ENCODE peak calls at places on chromosomes 6 and 20, in eight cellular contexts. One of them, this sample, is unnamed.

GRCh38 chr6:131250121-131250520 is 114.9 kb downstream of the AKAP7 start:
- DNase-seq in lower lobe of right lung: peak
- DNase-seq in fibroblast of mammary gland: peak
- DNase-seq in AG04449: no peak
- DNase-seq in HAP-1: peak
- DNase-seq in cardiac fibroblast: peak
- DNase-seq in CD8-positive, alpha-beta memory T cell: no peak
- DNase-seq in skeletal muscle cell: peak
- DNase-seq in this sample: peak

GRCh38 chr6:99362644-99363268 is 13.3 kb upstream of the FAXC start:
- DNase-seq in lower lobe of right lung: no peak
- DNase-seq in fibroblast of mammary gland: no peak
- DNase-seq in AG04449: no peak
- DNase-seq in HAP-1: no peak
- DNase-seq in cardiac fibroblast: no peak
- DNase-seq in CD8-positive, alpha-beta memory T cell: no peak
- DNase-seq in skeletal muscle cell: no peak
- DNase-seq in this sample: no peak

GRCh38 chr6:44670146-44670545 is 282.6 kb downstream of the CDC5L start:
- DNase-seq in lower lobe of right lung: no peak
- DNase-seq in fibroblast of mammary gland: no peak
- DNase-seq in AG04449: no peak
- DNase-seq in HAP-1: no peak
- DNase-seq in cardiac fibroblast: no peak
- DNase-seq in CD8-positive, alpha-beta memory T cell: no peak
- DNase-seq in skeletal muscle cell: no peak
- DNase-seq in this sample: no peak

GRCh38 chr20:47950557-47951283 is 165.4 kb upstream of the SULF2 start:
- DNase-seq in lower lobe of right lung: no peak
- DNase-seq in fibroblast of mammary gland: peak
- DNase-seq in AG04449: no peak
- DNase-seq in HAP-1: peak
- DNase-seq in cardiac fibroblast: no peak
- DNase-seq in CD8-positive, alpha-beta memory T cell: no peak
- DNase-seq in skeletal muscle cell: no peak
- DNase-seq in this sample: no peak

GRCh38 chr6:14040042-14040441 is 77.5 kb upstream of the CD83 start:
- DNase-seq in lower lobe of right lung: no peak
- DNase-seq in fibroblast of mammary gland: no peak
- DNase-seq in AG04449: no peak
- DNase-seq in HAP-1: no peak
- DNase-seq in cardiac fibroblast: no peak
- DNase-seq in CD8-positive, alpha-beta memory T cell: no peak
- DNase-seq in skeletal muscle cell: no peak
- DNase-seq in this sample: no peak

GRCh38 chr20:48750941-48751620 is 76.7 kb downstream of the PREX1 start:
- DNase-seq in lower lobe of right lung: peak
- DNase-seq in fibroblast of mammary gland: no peak
- DNase-seq in AG04449: no peak
- DNase-seq in HAP-1: peak
- DNase-seq in cardiac fibroblast: peak
- DNase-seq in CD8-positive, alpha-beta memory T cell: peak
- DNase-seq in skeletal muscle cell: no peak
- DNase-seq in this sample: no peak

GRCh38 chr20:24768226-24768625 is 180.8 kb upstream of the CST7 start:
- DNase-seq in lower lobe of right lung: no peak
- DNase-seq in fibroblast of mammary gland: no peak
- DNase-seq in AG04449: no peak
- DNase-seq in HAP-1: no peak
- DNase-seq in cardiac fibroblast: no peak
- DNase-seq in CD8-positive, alpha-beta memory T cell: no peak
- DNase-seq in skeletal muscle cell: no peak
- DNase-seq in this sample: no peak

GRCh38 chr6:136427378-136427717 is 122.9 kb downstream of the MAP7 start:
- DNase-seq in lower lobe of right lung: no peak
- DNase-seq in fibroblast of mammary gland: no peak
- DNase-seq in AG04449: no peak
- DNase-seq in HAP-1: no peak
- DNase-seq in cardiac fibroblast: no peak
- DNase-seq in CD8-positive, alpha-beta memory T cell: no peak
- DNase-seq in skeletal muscle cell: no peak
- DNase-seq in this sample: no peak

GRCh38 chr20:51767867-51768758 is at the start of gene ATP9A:
- DNase-seq in lower lobe of right lung: no peak
- DNase-seq in fibroblast of mammary gland: no peak
- DNase-seq in AG04449: no peak
- DNase-seq in HAP-1: peak
- DNase-seq in cardiac fibroblast: peak
- DNase-seq in CD8-positive, alpha-beta memory T cell: no peak
- DNase-seq in skeletal muscle cell: no peak
- DNase-seq in this sample: no peak

GRCh38 chr20:51767018-51767866 is 948 bp downstream of the ATP9A start:
- DNase-seq in lower lobe of right lung: peak
- DNase-seq in fibroblast of mammary gland: peak
- DNase-seq in AG04449: no peak
- DNase-seq in HAP-1: peak
- DNase-seq in cardiac fibroblast: no peak
- DNase-seq in CD8-positive, alpha-beta memory T cell: peak
- DNase-seq in skeletal muscle cell: no peak
- DNase-seq in this sample: no peak

GRCh38 chr20:51760905-51761544 is 7.2 kb downstream of the ATP9A start:
- DNase-seq in lower lobe of right lung: no peak
- DNase-seq in fibroblast of mammary gland: peak
- DNase-seq in AG04449: no peak
- DNase-seq in HAP-1: peak
- DNase-seq in cardiac fibroblast: peak
- DNase-seq in CD8-positive, alpha-beta memory T cell: no peak
- DNase-seq in skeletal muscle cell: no peak
- DNase-seq in this sample: peak

GRCh38 chr20:51759769-51760510 is 8.2 kb downstream of the ATP9A start:
- DNase-seq in lower lobe of right lung: no peak
- DNase-seq in fibroblast of mammary gland: no peak
- DNase-seq in AG04449: no peak
- DNase-seq in HAP-1: no peak
- DNase-seq in cardiac fibroblast: no peak
- DNase-seq in CD8-positive, alpha-beta memory T cell: no peak
- DNase-seq in skeletal muscle cell: no peak
- DNase-seq in this sample: no peak

GRCh38 chr20:51763965-51764602 is 4.1 kb downstream of the ATP9A start:
- DNase-seq in lower lobe of right lung: no peak
- DNase-seq in fibroblast of mammary gland: peak
- DNase-seq in AG04449: no peak
- DNase-seq in HAP-1: no peak
- DNase-seq in cardiac fibroblast: peak
- DNase-seq in CD8-positive, alpha-beta memory T cell: no peak
- DNase-seq in skeletal muscle cell: no peak
- DNase-seq in this sample: no peak
- H3K4me3 ChIP-seq in lower lobe of right lung: no peak
- H3K4me3 ChIP-seq in fibroblast of mammary gland: no peak
- H3K4me3 ChIP-seq in AG04449: no peak
- H3K4me3 ChIP-seq in HAP-1: no peak
- H3K4me3 ChIP-seq in cardiac fibroblast: no peak
- H3K4me3 ChIP-seq in CD8-positive, alpha-beta memory T cell: no peak
- H3K4me3 ChIP-seq in skeletal muscle cell: no peak
- H3K4me3 ChIP-seq in this sample: no peak

GRCh38 chr20:31861346-31862156 is 8.8 kb downstream of the DUSP15 start:
- DNase-seq in lower lobe of right lung: peak
- DNase-seq in fibroblast of mammary gland: no peak
- DNase-seq in AG04449: no peak
- DNase-seq in HAP-1: peak
- DNase-seq in cardiac fibroblast: no peak
- DNase-seq in CD8-positive, alpha-beta memory T cell: peak
- DNase-seq in skeletal muscle cell: no peak
- DNase-seq in this sample: no peak
- H3K4me3 ChIP-seq in lower lobe of right lung: peak
- H3K4me3 ChIP-seq in fibroblast of mammary gland: no peak
- H3K4me3 ChIP-seq in AG04449: peak
- H3K4me3 ChIP-seq in HAP-1: peak
- H3K4me3 ChIP-seq in cardiac fibroblast: peak
- H3K4me3 ChIP-seq in CD8-positive, alpha-beta memory T cell: peak
- H3K4me3 ChIP-seq in skeletal muscle cell: peak
- H3K4me3 ChIP-seq in this sample: peak

GRCh38 chr20:46931699-46932098 is 37.1 kb downstream of the EYA2 start:
- DNase-seq in lower lobe of right lung: no peak
- DNase-seq in fibroblast of mammary gland: peak
- DNase-seq in AG04449: no peak
- DNase-seq in HAP-1: no peak
- DNase-seq in cardiac fibroblast: peak
- DNase-seq in CD8-positive, alpha-beta memory T cell: no peak
- DNase-seq in skeletal muscle cell: no peak
- DNase-seq in this sample: no peak
- H3K4me3 ChIP-seq in lower lobe of right lung: no peak
- H3K4me3 ChIP-seq in fibroblast of mammary gland: no peak
- H3K4me3 ChIP-seq in AG04449: no peak
- H3K4me3 ChIP-seq in HAP-1: no peak
- H3K4me3 ChIP-seq in cardiac fibroblast: no peak
- H3K4me3 ChIP-seq in CD8-positive, alpha-beta memory T cell: no peak
- H3K4me3 ChIP-seq in skeletal muscle cell: no peak
- H3K4me3 ChIP-seq in this sample: no peak

GRCh38 chr6:79422666-79423065 is 114.6 kb downstream of the LCA5 start:
- DNase-seq in lower lobe of right lung: no peak
- DNase-seq in fibroblast of mammary gland: no peak
- DNase-seq in AG04449: no peak
- DNase-seq in HAP-1: no peak
- DNase-seq in cardiac fibroblast: no peak
- DNase-seq in CD8-positive, alpha-beta memory T cell: no peak
- DNase-seq in skeletal muscle cell: no peak
- DNase-seq in this sample: no peak

GRCh38 chr6:79423216-79423615 is 114.0 kb downstream of the LCA5 start:
- DNase-seq in lower lobe of right lung: no peak
- DNase-seq in fibroblast of mammary gland: no peak
- DNase-seq in AG04449: no peak
- DNase-seq in HAP-1: no peak
- DNase-seq in cardiac fibroblast: no peak
- DNase-seq in CD8-positive, alpha-beta memory T cell: no peak
- DNase-seq in skeletal muscle cell: no peak
- DNase-seq in this sample: no peak

GRCh38 chr6:79421001-79421411 is 116.2 kb downstream of the LCA5 start:
- DNase-seq in lower lobe of right lung: no peak
- DNase-seq in fibroblast of mammary gland: peak
- DNase-seq in AG04449: peak
- DNase-seq in HAP-1: no peak
- DNase-seq in cardiac fibroblast: peak
- DNase-seq in CD8-positive, alpha-beta memory T cell: no peak
- DNase-seq in skeletal muscle cell: peak
- DNase-seq in this sample: no peak

GRCh38 chr6:79420054-79420453 is 117.2 kb downstream of the LCA5 start:
- DNase-seq in lower lobe of right lung: no peak
- DNase-seq in fibroblast of mammary gland: peak
- DNase-seq in AG04449: no peak
- DNase-seq in HAP-1: no peak
- DNase-seq in cardiac fibroblast: no peak
- DNase-seq in CD8-positive, alpha-beta memory T cell: no peak
- DNase-seq in skeletal muscle cell: no peak
- DNase-seq in this sample: no peak

DNA sequence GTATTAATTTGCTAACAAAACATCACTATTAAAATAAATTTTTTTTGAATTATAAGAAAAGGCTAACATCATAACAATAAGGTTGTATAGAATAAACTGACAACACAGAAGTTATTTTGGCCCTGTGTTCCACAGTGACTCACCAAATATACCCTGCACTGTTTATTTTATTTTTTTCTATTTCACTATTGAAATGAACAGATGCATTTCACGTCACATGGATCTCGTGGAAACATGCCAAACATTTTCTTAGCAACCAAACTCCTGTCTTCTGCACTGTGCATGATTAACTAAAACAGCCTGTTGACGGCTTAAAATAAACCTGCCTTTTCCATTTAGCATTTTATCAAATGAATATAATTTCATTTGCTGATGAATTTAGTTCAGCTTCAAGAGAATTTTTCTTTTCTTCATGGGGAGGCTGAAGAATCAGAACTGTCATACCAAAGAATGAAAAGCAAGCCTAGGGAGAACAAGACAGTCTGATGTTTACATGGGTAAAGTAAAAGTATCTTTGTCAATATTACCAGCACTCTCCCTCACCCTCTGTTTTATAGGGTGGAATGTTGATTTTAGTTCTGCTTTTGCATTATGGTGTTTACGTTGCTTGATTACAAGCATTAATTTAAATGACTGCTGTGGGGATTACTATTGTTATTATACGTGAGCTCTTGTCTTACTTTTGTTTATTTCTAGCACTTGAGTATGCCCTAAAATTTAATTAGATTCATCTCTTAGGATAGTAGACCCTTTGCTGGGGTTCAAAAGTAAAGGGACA is 115.3 kb downstream of the LCA5 start:
- DNase-seq in lower lobe of right lung: no peak
- DNase-seq in fibroblast of mammary gland: peak
- DNase-seq in AG04449: peak
- DNase-seq in HAP-1: peak
- DNase-seq in cardiac fibroblast: peak
- DNase-seq in CD8-positive, alpha-beta memory T cell: no peak
- DNase-seq in skeletal muscle cell: peak
- DNase-seq in this sample: peak
- H3K4me3 ChIP-seq in lower lobe of right lung: no peak
- H3K4me3 ChIP-seq in fibroblast of mammary gland: no peak
- H3K4me3 ChIP-seq in AG04449: no peak
- H3K4me3 ChIP-seq in HAP-1: no peak
- H3K4me3 ChIP-seq in cardiac fibroblast: no peak
- H3K4me3 ChIP-seq in CD8-positive, alpha-beta memory T cell: no peak
- H3K4me3 ChIP-seq in skeletal muscle cell: no peak
- H3K4me3 ChIP-seq in this sample: no peak

DNA sequence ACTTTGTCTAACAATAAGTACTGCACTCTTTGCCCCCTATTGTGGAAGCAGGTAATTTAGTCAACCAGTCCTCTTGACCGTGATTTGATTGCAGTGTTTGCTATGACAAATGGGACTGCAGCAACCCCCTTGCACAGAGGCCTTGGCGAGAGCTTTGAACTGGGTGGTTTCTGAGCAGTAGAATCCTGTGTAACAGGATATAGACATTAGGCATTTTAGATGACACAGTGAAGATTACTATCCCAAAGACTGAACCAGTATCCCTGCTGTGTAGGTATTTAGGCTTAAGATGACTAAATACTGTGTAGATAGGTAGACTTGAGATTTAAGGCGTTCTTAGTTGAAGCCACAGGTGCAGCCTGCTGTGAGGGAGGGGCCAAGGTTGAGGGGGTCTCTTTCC is 9.9 kb downstream of the DNMT3B start:
- DNase-seq in lower lobe of right lung: no peak
- DNase-seq in fibroblast of mammary gland: no peak
- DNase-seq in AG04449: no peak
- DNase-seq in HAP-1: no peak
- DNase-seq in cardiac fibroblast: no peak
- DNase-seq in CD8-positive, alpha-beta memory T cell: no peak
- DNase-seq in skeletal muscle cell: no peak
- DNase-seq in this sample: no peak
- H3K4me3 ChIP-seq in lower lobe of right lung: no peak
- H3K4me3 ChIP-seq in fibroblast of mammary gland: no peak
- H3K4me3 ChIP-seq in AG04449: no peak
- H3K4me3 ChIP-seq in HAP-1: no peak
- H3K4me3 ChIP-seq in cardiac fibroblast: no peak
- H3K4me3 ChIP-seq in CD8-positive, alpha-beta memory T cell: no peak
- H3K4me3 ChIP-seq in skeletal muscle cell: no peak
- H3K4me3 ChIP-seq in this sample: no peak

GRCh38 chr20:10172998-10173655 is 45.5 kb upstream of the SNAP25 start:
- DNase-seq in lower lobe of right lung: no peak
- DNase-seq in fibroblast of mammary gland: no peak
- DNase-seq in AG04449: no peak
- DNase-seq in HAP-1: no peak
- DNase-seq in cardiac fibroblast: no peak
- DNase-seq in CD8-positive, alpha-beta memory T cell: no peak
- DNase-seq in skeletal muscle cell: no peak
- DNase-seq in this sample: no peak
- H3K4me3 ChIP-seq in lower lobe of right lung: no peak
- H3K4me3 ChIP-seq in fibroblast of mammary gland: no peak
- H3K4me3 ChIP-seq in AG04449: no peak
- H3K4me3 ChIP-seq in HAP-1: no peak
- H3K4me3 ChIP-seq in cardiac fibroblast: no peak
- H3K4me3 ChIP-seq in CD8-positive, alpha-beta memory T cell: no peak
- H3K4me3 ChIP-seq in skeletal muscle cell: no peak
- H3K4me3 ChIP-seq in this sample: no peak